ENCODE peak calls at places on chromosomes 16 and 17, in nine cellular contexts. C is left lung; O is GM23338; H is AG04449; X is spleen; U is CD8-positive, alpha-beta T cell; S is A673; L is psoas muscle; R is BJ. V is an unnamed sample.
A peak's percentile ranks its signal among the peaks of the same experiment; 100 is the strongest.

GRCh38 chr16:53090591-53091507 is 36.1 kb downstream of the CHD9 start:
- DNase-seq in X (peak; percentile 92), O (no peak), L (peak; percentile 94), U (no peak), R (peak; percentile 96), C (peak; percentile 89), H (peak; percentile 97), S (peak; percentile 90), V (peak; percentile 98)

GRCh38 chr16:19926449-19927390 is 42.1 kb upstream of the GPRC5B start:
- DNase-seq in X (no peak), O (no peak), H (peak; percentile 21), U (no peak), S (peak; percentile 48), R (peak; percentile 9), L (no peak), C (no peak), V (peak; percentile 1)

GRCh38 chr16:2178321-2179106 is 17.9 kb downstream of the CASKIN1 start:
- DNase-seq in R (no peak), U (peak; percentile 13), H (no peak), S (peak; percentile 67), L (no peak), C (no peak), X (no peak), O (peak; percentile 89), V (no peak)

GRCh38 chr17:31144427-31144826 is 49.6 kb downstream of the NF1 start:
- DNase-seq in X (no peak), O (peak; percentile 46), C (no peak), L (no peak), R (no peak), S (peak; percentile 1), U (no peak), H (no peak), V (no peak)

GRCh38 chr17:1802429-1802828 is 27.3 kb downstream of the SMYD4 start:
- DNase-seq in H (no peak), U (no peak), O (no peak), S (no peak), R (no peak), L (no peak), C (no peak), X (no peak), V (no peak)

GRCh38 chr17:36092228-36092627 is 2.3 kb upstream of the CCL3 start:
- DNase-seq in R (no peak), S (no peak), H (no peak), X (no peak), L (no peak), U (no peak), O (no peak), C (no peak), V (no peak)

GRCh38 chr17:80637286-80637703 is 92.7 kb downstream of the RPTOR start:
- DNase-seq in X (no peak), L (no peak), O (no peak), R (no peak), H (no peak), U (no peak), S (no peak), C (no peak), V (no peak)

GRCh38 chr17:8062807-8063483 is 24.1 kb downstream of the ALOX15B start:
- DNase-seq in U (no peak), S (no peak), R (no peak), H (no peak), O (no peak), C (no peak), L (no peak), X (no peak), V (no peak)

GRCh38 chr16:30660424-30661251 is 2.4 kb downstream of the FBRS start:
- DNase-seq in S (no peak), O (no peak), X (peak; percentile 83), R (no peak), U (peak; percentile 67), H (no peak), L (no peak), C (no peak), V (no peak)

GRCh38 chr17:8785547-8786412 is 13.4 kb downstream of the MFSD6L start:
- DNase-seq in H (no peak), S (peak; percentile 82), X (peak; percentile 86), C (peak; percentile 75), L (peak; percentile 60), U (peak; percentile 40), R (peak; percentile 1), O (peak; percentile 95), V (peak; percentile 16)

GRCh38 chr17:50539762-50540440 is 7.1 kb upstream of the SPATA20 start:
- DNase-seq in C (peak; percentile 46), R (no peak), H (no peak), L (no peak), U (no peak), O (peak; percentile 60), S (no peak), X (no peak), V (no peak)

GRCh38 chr16:67878846-67879245 is 5.8 kb upstream of the NRN1L start:
- DNase-seq in L (no peak), U (no peak), H (no peak), S (no peak), X (no peak), C (no peak), R (no peak), O (no peak), V (no peak)

GRCh38 chr16:80346160-80346632 is 194.6 kb upstream of the DYNLRB2 start:
- DNase-seq in O (no peak), H (no peak), C (no peak), L (no peak), R (no peak), S (no peak), U (no peak), X (no peak), V (peak; percentile 10)

GRCh38 chr17:50148226-50149098 is 2.0 kb downstream of the PPP1R9B start:
- DNase-seq in R (no peak), H (no peak), O (peak; percentile 40), S (peak; percentile 55), L (peak; percentile 57), C (peak; percentile 79), X (peak; percentile 95), U (peak; percentile 60), V (no peak)

GRCh38 chr16:81671738-81672597 is 107.1 kb upstream of the PLCG2 start:
- DNase-seq in U (no peak), C (no peak), S (no peak), X (no peak), O (no peak), H (no peak), L (no peak), R (no peak), V (no peak)
- TF ChIP-seq CTCF in U (no peak), C (no peak), S (no peak), X (no peak), O (no peak), H (no peak), L (no peak), R (no peak), V (no peak)

GRCh38 chr16:22144520-22144919 is 17.8 kb upstream of the SDR42E2 start:
- DNase-seq in H (no peak), C (no peak), X (no peak), O (no peak), L (no peak), S (no peak), U (no peak), R (no peak), V (no peak)

GRCh38 chr16:22139732-22140131 is 22.6 kb upstream of the SDR42E2 start:
- DNase-seq in C (no peak), O (no peak), S (no peak), H (no peak), L (no peak), R (no peak), X (no peak), U (no peak), V (no peak)

GRCh38 chr16:22139008-22139407 is 23.3 kb upstream of the SDR42E2 start:
- DNase-seq in U (no peak), X (no peak), O (no peak), H (no peak), L (no peak), R (no peak), S (no peak), C (peak; percentile 77), V (no peak)

GRCh38 chr16:22138482-22138881 is 23.8 kb upstream of the SDR42E2 start:
- DNase-seq in H (no peak), L (no peak), U (no peak), S (no peak), R (no peak), X (no peak), O (no peak), C (no peak), V (no peak)

DNA sequence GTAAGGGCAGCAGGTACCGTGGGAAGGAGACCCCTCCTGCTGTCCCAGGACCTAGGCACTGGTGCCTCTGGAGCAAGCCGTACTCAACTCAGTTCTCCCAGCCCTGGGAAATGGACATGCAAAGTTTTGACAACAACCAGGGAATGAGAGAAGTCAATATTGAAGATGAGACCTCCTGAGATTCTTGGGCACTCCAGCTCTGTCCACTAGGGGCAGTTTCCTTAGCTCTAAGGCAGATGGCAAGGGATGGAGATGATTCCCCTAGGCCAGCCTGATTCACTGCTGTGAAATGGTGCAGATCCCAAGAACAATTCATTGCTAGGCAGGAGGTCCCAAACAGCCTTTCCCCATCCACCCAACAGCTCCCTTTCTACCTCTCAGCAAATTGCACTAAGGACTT is 20.6 kb upstream of the SDR42E2 start:
- DNase-seq in H (no peak), O (peak; percentile 81), R (no peak), U (no peak), C (no peak), X (no peak), L (no peak), S (peak; percentile 36), V (no peak)
- TF ChIP-seq CTCF in H (peak; percentile 39), O (peak; percentile 68), R (peak; percentile 38), U (no peak), C (no peak), X (no peak), L (peak; percentile 9), S (peak; percentile 56), V (peak; percentile 27)

DNA sequence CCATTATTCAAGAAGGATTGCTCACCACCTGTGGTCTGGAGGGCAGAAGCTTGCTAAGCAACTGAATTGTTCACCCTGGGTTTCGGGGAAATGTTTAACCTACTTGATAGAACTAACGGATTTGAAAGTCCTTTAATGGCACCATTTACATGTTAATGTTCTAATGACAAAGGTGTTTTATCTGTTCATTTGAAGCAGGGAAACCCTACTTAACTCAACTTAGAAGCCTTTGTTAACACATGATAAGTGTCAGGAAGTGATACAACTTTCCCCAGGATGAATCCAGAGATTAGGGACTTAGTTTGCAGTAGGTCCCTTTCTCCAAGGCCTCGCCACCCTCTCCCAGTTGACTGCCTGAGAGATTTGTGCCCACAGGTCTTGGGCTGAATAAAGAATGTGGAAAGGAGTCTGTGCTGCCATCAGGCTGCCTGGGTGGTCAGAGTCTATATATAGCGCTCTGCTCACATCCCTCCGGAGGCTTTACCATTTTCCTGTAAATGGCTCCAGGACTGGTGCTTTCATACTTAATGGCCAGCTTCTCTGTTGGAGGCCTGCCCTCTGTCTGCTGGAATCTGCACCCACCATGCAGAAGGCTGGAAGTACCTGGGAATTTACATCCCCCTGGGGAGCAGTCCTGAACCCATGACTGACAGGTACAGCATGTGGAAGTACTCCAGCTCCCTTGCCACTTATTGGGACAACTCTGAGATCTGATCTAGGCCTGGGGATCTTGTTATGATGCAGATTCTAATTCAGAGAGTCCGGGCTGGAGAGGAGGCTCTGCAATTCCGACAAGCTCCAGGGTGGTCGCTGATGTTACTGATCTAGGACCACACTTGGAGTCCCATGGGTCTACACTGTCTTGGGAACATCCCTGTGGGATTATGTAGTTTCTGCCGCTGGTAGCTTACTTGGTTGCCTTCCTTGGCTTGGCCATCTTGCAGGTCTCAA is 99.9 kb downstream of the ASIC2 start:
- DNase-seq in U (no peak), H (no peak), S (no peak), X (no peak), R (no peak), L (no peak), O (peak; percentile 69), C (no peak), V (no peak)
- TF ChIP-seq CTCF in U (no peak), H (no peak), S (no peak), X (no peak), R (no peak), L (no peak), O (peak; percentile 22), C (no peak), V (no peak)

GRCh38 chr16:56281256-56281805 is 90.0 kb downstream of the GNAO1 start:
- DNase-seq in C (no peak), U (no peak), O (peak; percentile 98), L (no peak), S (peak; percentile 30), X (no peak), R (no peak), H (no peak), V (no peak)
- TF ChIP-seq CTCF in C (no peak), U (no peak), O (peak; percentile 52), L (no peak), S (peak; percentile 49), X (peak; percentile 29), R (peak; percentile 52), H (peak; percentile 39), V (peak; percentile 39)